ENCODE peak calls at places on chromosomes 6 and 20, in six cellular contexts. S is activated naive CD8-positive, alpha-beta T cell treated with anti-CD3 and anti-CD28 coated beads, Interleukin-2, amount 10 ng/mL, durations not matched to agents 7 days and 5 days; O is EL; Q is iPS-NIHi11; C is HFFc6; K is tibial nerve. P is an unnamed sample.

GRCh38 chr20:35404614-35405259 is 7.0 kb downstream of the UQCC1 start:
- DNase-seq in K (no peak), S (no peak), C (no peak), Q (no peak), O (no peak), P (no peak)

GRCh38 chr6:34248727-34249468 is at the start of gene SMIM29:
- DNase-seq in Q (peak), K (peak), S (peak), C (peak), O (peak), P (peak)

GRCh38 chr6:79079425-79080130 is 1.5 kb upstream of the PHIP start:
- DNase-seq in Q (no peak), K (no peak), C (no peak), O (peak), S (no peak), P (no peak)

GRCh38 chr6:6784514-6785162 is 196.1 kb downstream of the LY86 start:
- DNase-seq in S (no peak), C (no peak), K (no peak), O (no peak), Q (no peak), P (no peak)

GRCh38 chr20:54475334-54476287 is at the start of gene DOK5:
- DNase-seq in O (no peak), C (no peak), Q (peak), K (peak), S (no peak), P (no peak)

GRCh38 chr6:169445661-169446581 is 192.3 kb upstream of the THBS2 start:
- DNase-seq in K (no peak), S (no peak), C (no peak), O (no peak), Q (peak), P (no peak)

GRCh38 chr20:5654557-5654956 is 95.6 kb upstream of the SHLD1 start:
- DNase-seq in S (no peak), K (no peak), Q (no peak), C (peak), O (peak), P (no peak)

GRCh38 chr20:38168791-38169589 is 3.9 kb upstream of the TGM2 start:
- DNase-seq in S (no peak), Q (no peak), C (no peak), O (no peak), K (no peak), P (no peak)

GRCh38 chr6:77463308-77463880 is at the start of gene HTR1B:
- DNase-seq in C (no peak), S (no peak), K (no peak), Q (peak), O (peak), P (no peak)

GRCh38 chr20:50658804-50659380 is 32.5 kb downstream of the RIPOR3 start:
- DNase-seq in C (no peak), S (no peak), K (no peak), Q (no peak), O (no peak), P (no peak)

GRCh38 chr6:111899531-111899930 is 26.3 kb upstream of the FYN start:
- DNase-seq in Q (no peak), C (no peak), S (no peak), K (no peak), O (no peak), P (no peak)

GRCh38 chr20:62678553-62678952 is 30.1 kb upstream of the NTSR1 start:
- DNase-seq in C (no peak), S (no peak), Q (no peak), O (no peak), K (no peak), P (no peak)

GRCh38 chr6:137625100-137625661 is 131.0 kb upstream of the OLIG3 start:
- DNase-seq in Q (no peak), C (no peak), O (no peak), K (no peak), S (no peak), P (no peak)

GRCh38 chr6:1045239-1045638 is 266.7 kb upstream of the FOXQ1 start:
- DNase-seq in Q (no peak), O (no peak), S (no peak), K (no peak), C (no peak), P (no peak)

GRCh38 chr20:31968299-31969126 is 562 bp downstream of the XKR7 start:
- DNase-seq in O (peak), Q (peak), K (peak), C (peak), S (peak), P (peak)

GRCh38 chr20:52379723-52380336 is 188.3 kb upstream of the ZFP64 start:
- DNase-seq in K (no peak), S (peak), O (peak), Q (peak), C (no peak), P (peak)

GRCh38 chr6:71383891-71384489 is 95.4 kb downstream of the OGFRL1 start:
- DNase-seq in K (no peak), C (peak), O (peak), S (no peak), Q (no peak), P (no peak)

GRCh38 chr6:21678990-21679389 is 85.4 kb downstream of the SOX4 start:
- DNase-seq in Q (no peak), S (no peak), C (peak), K (no peak), O (peak), P (no peak)

GRCh38 chr20:46333136-46333991 is 25.1 kb upstream of the CDH22 start:
- DNase-seq in Q (no peak), S (no peak), K (no peak), C (no peak), O (no peak), P (no peak)

GRCh38 chr6:133973109-133973971 is 20.3 kb downstream of the TBPL1 start:
- DNase-seq in K (no peak), C (peak), S (no peak), O (peak), Q (peak), P (no peak)